ENCODE peak calls at places on chromosomes 13 and 19, in five cellular contexts. A is lung, T is pancreas, G is psoas muscle, J is neural progenitor cell. O is an unnamed sample.

GRCh38 chr19:57241181-57241580 is 749 bp downstream of the ZNF805 start:
- DNase-seq in A (no peak), T (no peak), J (no peak), G (no peak), O (no peak)

GRCh38 chr19:14519860-14520407 is 1.7 kb upstream of the DNAJB1 start:
- DNase-seq in T (peak; percentile 60), J (no peak), A (no peak), G (no peak), O (no peak)

GRCh38 chr19:10991521-10992081 is 30.8 kb downstream of the SMARCA4 start:
- DNase-seq in G (no peak), J (no peak), A (no peak), T (no peak), O (no peak)

GRCh38 chr19:1270168-1270853 is 1.2 kb downstream of the CIRBP start:
- DNase-seq in T (no peak), J (no peak), A (no peak), G (peak; percentile 80), O (no peak)

GRCh38 chr13:26325876-26326275 is 71.9 kb downstream of the CDK8 start:
- DNase-seq in T (no peak), J (no peak), A (no peak), G (no peak), O (no peak)

GRCh38 chr13:40410315-40410714 is 256.1 kb downstream of the FOXO1 start:
- DNase-seq in G (no peak), J (no peak), A (no peak), T (no peak), O (no peak)

GRCh38 chr13:68047889-68048288 is 817.8 kb upstream of the PCDH9 start:
- DNase-seq in A (no peak), J (peak; percentile 3), T (no peak), G (no peak), O (no peak)

GRCh38 chr13:45875951-45876350 is 24.4 kb upstream of the SIAH3 start:
- DNase-seq in J (no peak), G (no peak), A (no peak), T (no peak), O (no peak)

GRCh38 chr13:113129921-113130750 is 7.5 kb downstream of the F10 start:
- DNase-seq in A (no peak), T (no peak), J (no peak), G (peak; percentile 56), O (peak; percentile 78)

GRCh38 chr19:22620912-22621311 is 13.2 kb upstream of the ZNF492 start:
- DNase-seq in A (no peak), G (no peak), T (no peak), J (no peak), O (no peak)

GRCh38 chr13:64206430-64207225 is 2791.0 kb upstream of the PCDH20 start:
- DNase-seq in G (no peak), A (no peak), T (no peak), J (peak; percentile 2), O (no peak)

GRCh38 chr19:41755328-41755913 is at the start of gene CEACAM6:
- DNase-seq in G (no peak), T (no peak), A (peak; percentile 72), J (no peak), O (peak; percentile 47)

GRCh38 chr13:95652244-95652764 is 7.8 kb upstream of the DZIP1 start:
- DNase-seq in J (no peak), G (no peak), T (no peak), A (no peak), O (no peak)

GRCh38 chr13:36430247-36431203 is 1.8 kb upstream of the CCNA1 start:
- DNase-seq in T (no peak), A (peak; percentile 36), J (peak; percentile 57), G (no peak), O (no peak)

GRCh38 chr13:83546476-83546875 is 335.8 kb downstream of the SLITRK1 start:
- DNase-seq in G (no peak), T (no peak), A (no peak), J (no peak), O (no peak)

GRCh38 chr13:103731959-103732358 is 665.7 kb upstream of the SLC10A2 start:
- DNase-seq in T (no peak), G (no peak), J (no peak), A (no peak), O (no peak)

GRCh38 chr19:9566729-9567128 is 17.6 kb downstream of the ZNF121 start:
- DNase-seq in T (no peak), A (no peak), G (no peak), J (no peak), O (no peak)

GRCh38 chr19:11088508-11089253 is 582 bp upstream of the LDLR start:
- DNase-seq in J (no peak), T (no peak), A (no peak), G (no peak), O (no peak)

GRCh38 chr19:16457954-16458331 is 13.8 kb downstream of the EPS15L1 start:
- DNase-seq in T (no peak), A (no peak), J (no peak), G (peak; percentile 87), O (no peak)

GRCh38 chr19:49210108-49210900 is 52.7 kb downstream of the TRPM4 start:
- DNase-seq in J (peak; percentile 94), G (peak; percentile 70), A (no peak), T (peak; percentile 75), O (peak; percentile 53)

GRCh38 chr19:15923702-15924101 is 10.6 kb downstream of the CYP4F11 start:
- DNase-seq in T (no peak), G (no peak), J (no peak), A (no peak), O (no peak)

GRCh38 chr13:76245216-76245615 is 609.1 kb downstream of the LMO7 start:
- DNase-seq in G (no peak), J (no peak), T (no peak), A (no peak), O (no peak)

GRCh38 chr13:29484236-29484635 is 111.3 kb downstream of the SLC7A1 start:
- DNase-seq in A (no peak), J (peak; percentile 61), T (no peak), G (no peak), O (no peak)

GRCh38 chr13:107329991-107330390 is 762.1 kb upstream of the ARGLU1 start:
- DNase-seq in G (no peak), J (no peak), A (no peak), T (no peak), O (no peak)

GRCh38 chr19:35531291-35531690 is 2.0 kb upstream of the GAPDHS start:
- DNase-seq in T (no peak), G (no peak), J (peak; percentile 43), A (no peak), O (no peak)

GRCh38 chr13:46385946-46386345 is 1.1 kb downstream of the RUBCNL start:
- DNase-seq in A (no peak), J (peak; percentile 5), T (no peak), G (no peak), O (no peak)

GRCh38 chr19:11160119-11160768 is 4.7 kb upstream of the SPC24 start:
- DNase-seq in G (no peak), A (no peak), T (no peak), J (no peak), O (no peak)

GRCh38 chr19:36379510-36379819 is 464 bp upstream of the ZFP14 start:
- DNase-seq in G (no peak), A (no peak), J (no peak), T (no peak), O (no peak)

GRCh38 chr13:111145506-111145905 is 30.4 kb downstream of the ARHGEF7 start:
- DNase-seq in A (no peak), G (no peak), T (no peak), J (no peak), O (no peak)

GRCh38 chr13:111140562-111141105 is 25.5 kb downstream of the ARHGEF7 start:
- DNase-seq in J (no peak), T (no peak), A (no peak), G (no peak), O (no peak)

GRCh38 chr13:111143875-111144540 is 28.9 kb downstream of the ARHGEF7 start:
- DNase-seq in J (no peak), A (no peak), T (no peak), G (no peak), O (no peak)

GRCh38 chr13:111142472-111142871 is 27.4 kb downstream of the ARHGEF7 start:
- DNase-seq in G (no peak), A (no peak), J (no peak), T (no peak), O (no peak)

DNA sequence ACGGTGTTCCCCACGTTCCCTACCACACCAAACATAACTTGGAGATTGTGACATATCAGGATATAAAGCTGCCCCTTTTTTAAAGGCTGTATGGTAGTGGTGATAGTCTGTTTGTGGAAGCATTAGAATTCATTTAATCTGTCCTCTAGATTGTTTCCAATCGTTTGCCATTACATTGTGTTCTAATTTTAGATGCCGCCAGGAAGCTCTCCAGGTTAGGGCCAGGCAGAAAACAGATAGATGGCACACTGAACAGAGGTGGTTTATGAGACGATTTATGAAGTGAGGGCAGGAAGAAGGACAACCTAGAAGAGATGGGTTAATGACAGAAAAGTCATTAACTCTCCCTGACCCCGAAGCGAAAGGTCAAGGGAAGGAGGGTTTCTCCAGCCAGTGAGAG is 30.0 kb downstream of the ARHGEF7 start:
- DNase-seq in G (no peak), A (no peak), T (no peak), J (no peak), O (no peak)
- H3K27ac ChIP-seq in G (peak overlapping the region; percentile 68), A (no peak overlapping the region), T (no peak overlapping the region), J (no peak overlapping the region), O (no peak overlapping the region)

DNA sequence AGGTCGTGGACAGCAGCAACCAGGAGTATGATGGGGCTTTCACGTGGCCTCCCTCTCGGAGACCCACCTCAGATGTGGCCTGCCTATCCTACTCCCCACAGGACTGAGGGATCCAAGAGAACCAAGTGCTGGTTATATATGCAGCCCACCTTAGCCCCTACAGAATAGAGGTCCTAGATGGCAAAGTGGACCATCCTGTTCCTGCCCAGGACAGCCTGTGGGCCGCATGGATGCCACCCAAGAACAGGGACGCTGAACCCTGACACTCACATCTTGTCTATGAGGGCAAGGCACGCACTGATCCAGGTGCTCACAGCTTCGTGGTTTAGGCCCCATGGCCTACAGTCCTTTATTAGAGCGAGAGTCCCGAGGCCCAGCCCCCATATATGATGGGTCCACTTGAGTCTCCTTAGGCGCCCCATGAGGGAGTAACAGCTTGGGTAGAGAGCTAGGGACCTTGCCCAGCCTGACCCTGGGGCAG is 1.5 kb upstream of the SLC27A5 start:
- DNase-seq in G (no peak), A (no peak), T (no peak), J (no peak), O (no peak)
- H3K4me3 ChIP-seq in G (no peak overlapping the region), A (no peak overlapping the region), T (no peak overlapping the region), J (no peak overlapping the region), O (no peak overlapping the region)

GRCh38 chr19:5975388-5975728 is 2.6 kb downstream of the RANBP3 start:
- DNase-seq in A (no peak), T (no peak), J (no peak), G (no peak), O (no peak)

GRCh38 chr19:5977222-5977784 is 637 bp downstream of the RANBP3 start:
- DNase-seq in A (no peak), G (no peak), T (no peak), J (no peak), O (no peak)

GRCh38 chr19:5978606-5979552 is 939 bp upstream of the RANBP3 start:
- DNase-seq in J (no peak), G (no peak), A (no peak), T (no peak), O (no peak)

GRCh38 chr19:5976768-5977167 is 1.2 kb downstream of the RANBP3 start:
- DNase-seq in J (no peak), T (no peak), G (no peak), A (no peak), O (no peak)

GRCh38 chr19:5977785-5978605 is at the start of gene RANBP3:
- DNase-seq in T (peak; percentile 99), J (peak; percentile 100), G (peak; percentile 100), A (peak; percentile 98), O (peak; percentile 100)
- H3K4me1 ChIP-seq in T (peaks cover 20% of the 10 kb centered on the region), J (peaks cover 5% of the 10 kb centered on the region), G (peaks cover 29% of the 10 kb centered on the region), A (peaks cover 8% of the 10 kb centered on the region), O (no peaks in the 10 kb centered on the region)

GRCh38 chr13:80362488-80362887 is 21.6 kb upstream of the SPRY2 start:
- DNase-seq in A (no peak), J (no peak), T (no peak), G (no peak), O (no peak)
- H3K27ac ChIP-seq in A (no peak overlapping the region), J (no peak overlapping the region), T (no peak overlapping the region), G (no peak overlapping the region), O (no peak overlapping the region)

O was measured in aorta.